ENCODE peak calls at places on chromosomes 12 and 14, in eight cellular contexts. F, P, Z, M, Y, I, S and B are unnamed samples.

GRCh38 chr14:54908230-54908629 is 5.6 kb upstream of the GCH1 start:
- DNase-seq in S (no peak), F (no peak), Z (no peak), Y (no peak), P (no peak), I (no peak), M (no peak), B (no peak)

GRCh38 chr12:66119229-66119869 is 11.2 kb downstream of the LLPH start:
- DNase-seq in S (no peak), Z (no peak), P (peak), F (no peak), Y (no peak), M (no peak), I (no peak), B (no peak)

GRCh38 chr14:71961972-71962371 is 29.7 kb downstream of the RGS6 start:
- DNase-seq in S (no peak), Y (no peak), I (no peak), F (no peak), P (no peak), M (no peak), Z (no peak), B (no peak)

GRCh38 chr14:91755560-91755959 is 23.7 kb upstream of the CATSPERB start:
- DNase-seq in Y (peak), P (peak), S (no peak), I (no peak), M (peak), Z (no peak), F (no peak), B (peak)

GRCh38 chr12:116187158-116187511 is 90.4 kb downstream of the MED13L start:
- DNase-seq in P (no peak), F (no peak), Y (no peak), M (no peak), S (no peak), Z (no peak), I (no peak), B (no peak)

GRCh38 chr12:9052610-9053009 is 63.1 kb downstream of the A2M start:
- DNase-seq in M (no peak), I (no peak), F (no peak), Z (no peak), Y (no peak), S (no peak), P (peak), B (no peak)

GRCh38 chr14:68020999-68021663 is 201.6 kb downstream of the RAD51B start:
- DNase-seq in Y (no peak), S (no peak), I (no peak), M (no peak), P (no peak), Z (no peak), F (no peak), B (no peak)

GRCh38 chr14:87231336-87232026 is 761.5 kb downstream of the GALC start:
- DNase-seq in Z (no peak), I (no peak), F (no peak), Y (peak), S (no peak), P (no peak), M (no peak), B (no peak)

GRCh38 chr12:2523881-2524561 is 270.7 kb upstream of the FKBP4 start:
- DNase-seq in I (no peak), Y (no peak), P (no peak), F (no peak), Z (no peak), S (no peak), M (no peak), B (no peak)

GRCh38 chr12:15151141-15152091 is 69.8 kb downstream of the RERG start:
- DNase-seq in S (peak), F (peak), M (peak), Z (no peak), P (no peak), Y (no peak), I (peak), B (no peak)

GRCh38 chr12:54879132-54879531 is 24.8 kb downstream of the MUCL1 start:
- DNase-seq in I (no peak), P (peak), Y (no peak), Z (no peak), S (no peak), M (no peak), F (no peak), B (no peak)

GRCh38 chr12:106080111-106080732 is 58.5 kb downstream of the NUAK1 start:
- DNase-seq in I (no peak), F (peak), S (peak), Z (no peak), P (peak), Y (peak), M (no peak), B (no peak)

GRCh38 chr14:38761033-38761432 is 342.0 kb downstream of the SEC23A start:
- DNase-seq in I (no peak), P (no peak), F (no peak), M (no peak), Y (no peak), S (no peak), Z (no peak), B (no peak)

GRCh38 chr12:88546851-88547250 is 33.4 kb downstream of the KITLG start:
- DNase-seq in Y (peak), F (no peak), S (no peak), M (no peak), I (no peak), P (peak), Z (no peak), B (no peak)

GRCh38 chr14:55301722-55302121 is 30.5 kb downstream of the FBXO34 start:
- DNase-seq in I (no peak), M (no peak), F (no peak), Z (no peak), P (peak), Y (peak), S (no peak), B (no peak)

GRCh38 chr14:87108726-87109125 is 884.3 kb downstream of the GALC start:
- DNase-seq in M (no peak), I (no peak), F (no peak), S (no peak), P (peak), Y (peak), Z (no peak), B (no peak)

GRCh38 chr12:1281683-1282366 is 290.8 kb downstream of the ERC1 start:
- DNase-seq in F (peak), M (no peak), P (peak), Z (no peak), Y (peak), S (no peak), I (peak), B (no peak)
- H3K4me3 ChIP-seq in F (no peak), M (no peak), P (no peak), Z (no peak), Y (no peak), S (no peak), I (no peak), B (no peak)

DNA sequence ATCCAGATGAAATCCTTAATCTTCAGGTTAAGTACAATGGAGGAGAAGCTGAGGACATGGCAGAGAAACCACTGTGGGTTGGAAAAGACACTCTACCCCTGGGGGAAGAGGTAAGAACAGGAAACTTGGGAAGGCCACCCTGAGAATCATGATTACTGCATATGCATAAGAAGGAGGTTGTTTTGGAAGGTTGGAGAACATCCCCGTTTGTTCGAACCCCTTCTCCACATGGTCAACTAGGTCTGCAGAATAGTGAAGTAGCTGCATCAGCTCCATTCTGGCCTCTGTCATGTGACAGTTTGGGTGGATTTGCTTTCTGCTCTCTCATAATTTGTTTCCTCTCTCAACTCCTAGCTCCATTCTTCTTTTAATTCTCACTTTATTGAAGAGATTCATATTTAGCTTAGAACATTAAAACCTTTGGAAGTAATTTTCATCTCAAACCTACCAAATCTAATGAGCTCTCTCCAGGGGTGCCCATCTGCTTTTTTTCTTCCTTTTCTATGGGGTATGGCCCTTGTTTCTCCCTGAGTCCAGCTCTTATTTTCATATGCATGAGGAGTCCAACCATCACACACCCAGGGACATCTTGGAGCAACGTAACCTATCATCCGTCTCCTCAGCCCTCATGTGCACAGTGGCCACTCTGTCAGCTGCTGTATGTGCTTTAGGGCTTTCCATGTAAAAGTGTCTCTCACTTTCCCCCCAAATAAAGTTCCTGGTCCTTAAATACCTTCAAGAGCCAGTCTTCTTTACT is 820.3 kb downstream of the TMEM121 start:
- DNase-seq in I (no peak), S (no peak), M (no peak), Z (no peak), F (no peak), P (no peak), Y (no peak), B (no peak)
- TF ChIP-seq CTCF in I (no peak), S (no peak), M (no peak), Z (no peak), F (no peak), P (no peak), Y (no peak), B (no peak)

DNA sequence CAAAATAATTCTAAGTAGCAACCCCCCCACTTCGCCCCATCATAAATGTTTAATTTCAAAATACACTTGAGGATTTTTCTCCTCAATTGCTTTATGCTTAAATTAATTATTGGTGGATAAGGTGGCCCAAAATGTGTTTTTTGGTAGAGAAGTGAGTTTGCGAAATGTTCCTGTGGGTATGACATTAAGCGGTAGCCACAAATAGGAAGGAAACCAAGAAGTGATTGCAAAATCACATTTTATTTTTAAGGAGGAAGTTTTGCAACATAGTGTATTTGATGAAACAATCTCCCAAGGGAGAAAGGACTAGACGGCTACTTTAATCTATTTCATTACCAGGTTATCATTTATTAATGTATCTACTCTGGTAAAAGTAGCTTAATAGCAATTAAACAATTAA is 25.5 kb downstream of the SLC25A3 start:
- DNase-seq in I (no peak), Z (no peak), M (no peak), F (no peak), Y (no peak), S (no peak), P (peak), B (no peak)
- H3K4me3 ChIP-seq in I (no peak), Z (no peak), M (no peak), F (no peak), Y (no peak), S (no peak), P (no peak), B (no peak)

GRCh38 chr12:6059860-6060565 is 64.5 kb downstream of the VWF start:
- DNase-seq in M (no peak), I (no peak), P (no peak), F (no peak), Y (no peak), Z (no peak), S (no peak), B (no peak)

GRCh38 chr12:6059221-6059620 is 65.2 kb downstream of the VWF start:
- DNase-seq in Z (no peak), M (no peak), P (no peak), I (no peak), F (no peak), S (no peak), Y (no peak), B (no peak)

GRCh38 chr12:6058481-6059161 is 65.8 kb downstream of the VWF start:
- DNase-seq in F (no peak), Y (no peak), I (no peak), Z (no peak), P (no peak), M (no peak), S (no peak), B (no peak)

GRCh38 chr12:6056406-6057211 is 67.9 kb downstream of the VWF start:
- DNase-seq in I (no peak), Y (no peak), Z (no peak), P (no peak), M (peak), S (no peak), F (no peak), B (no peak)

DNA sequence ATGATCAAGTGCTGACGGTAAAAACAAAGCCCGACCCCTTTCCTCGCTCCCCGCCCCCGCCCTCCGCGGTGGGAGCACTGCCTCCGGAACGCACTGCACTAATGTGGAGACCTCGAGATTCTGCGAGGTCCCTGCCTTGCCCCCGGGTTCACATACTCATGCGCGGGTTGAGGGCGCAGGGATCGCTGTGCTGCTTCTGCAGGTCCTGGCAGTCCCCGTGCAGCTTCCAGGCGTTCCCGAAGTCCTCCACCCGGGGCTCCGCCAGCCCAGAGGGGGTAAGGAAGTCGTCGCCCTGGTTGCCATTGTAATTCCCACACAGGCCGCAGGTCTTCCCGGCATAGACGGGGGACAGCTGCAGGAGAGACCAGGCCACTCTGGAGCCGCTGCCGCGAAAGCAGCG is 66.8 kb downstream of the VWF start:
- DNase-seq in F (no peak), M (no peak), I (no peak), Z (no peak), P (no peak), S (no peak), Y (no peak), B (no peak)
- TF ChIP-seq CTCF in F (no peak), M (no peak), I (no peak), Z (no peak), P (no peak), S (no peak), Y (no peak), B (no peak)

GRCh38 chr12:47832263-47832933 is 12.7 kb upstream of the HDAC7 start:
- DNase-seq in Z (no peak), P (no peak), I (no peak), S (no peak), F (no peak), Y (no peak), M (no peak), B (no peak)

GRCh38 chr12:47828008-47828966 is 8.6 kb upstream of the HDAC7 start:
- DNase-seq in I (no peak), P (no peak), S (no peak), M (no peak), F (no peak), Z (no peak), Y (no peak), B (no peak)

GRCh38 chr12:47825239-47825639 is 5.5 kb upstream of the HDAC7 start:
- DNase-seq in M (no peak), P (no peak), I (peak), Y (no peak), S (no peak), Z (peak), F (peak), B (no peak)

GRCh38 chr12:47829584-47829983 is 9.9 kb upstream of the HDAC7 start:
- DNase-seq in F (no peak), Z (no peak), P (no peak), S (no peak), I (no peak), Y (no peak), M (no peak), B (no peak)

GRCh38 chr12:47828967-47829482 is 9.3 kb upstream of the HDAC7 start:
- DNase-seq in S (peak), Y (no peak), I (peak), Z (peak), M (peak), P (peak), F (peak), B (no peak)
- H3K4me3 ChIP-seq in S (no peak), Y (no peak), I (no peak), Z (no peak), M (peak), P (peak), F (no peak), B (no peak)

GRCh38 chr12:41368006-41368405 is 179.9 kb downstream of the PDZRN4 start:
- DNase-seq in F (no peak), I (no peak), Z (no peak), P (peak), Y (no peak), M (peak), S (no peak), B (no peak)
- TF ChIP-seq CTCF in F (no peak), I (no peak), Z (peak), P (peak), Y (peak), M (peak), S (no peak), B (peak)

GRCh38 chr12:97276621-97277020 is 186.0 kb upstream of the RMST start:
- DNase-seq in M (no peak), I (no peak), P (no peak), F (no peak), S (no peak), Z (no peak), Y (no peak), B (no peak)

GRCh38 chr12:97277030-97277429 is 185.6 kb upstream of the RMST start:
- DNase-seq in Y (no peak), P (no peak), I (no peak), M (no peak), S (no peak), F (no peak), Z (no peak), B (no peak)

GRCh38 chr12:97275261-97276197 is 187.1 kb upstream of the RMST start:
- DNase-seq in I (no peak), P (no peak), S (no peak), Y (no peak), M (no peak), Z (no peak), F (peak), B (no peak)

GRCh38 chr12:97272471-97272870 is 190.1 kb upstream of the RMST start:
- DNase-seq in S (no peak), I (no peak), P (no peak), Z (no peak), Y (no peak), M (no peak), F (no peak), B (no peak)

GRCh38 chr12:97276198-97276580 is 186.4 kb upstream of the RMST start:
- DNase-seq in F (peak), I (no peak), S (no peak), Y (no peak), M (no peak), P (no peak), Z (no peak), B (no peak)
- H3K4me3 ChIP-seq in F (no peak), I (no peak), S (no peak), Y (no peak), M (no peak), P (no peak), Z (no peak), B (no peak)

GRCh38 chr12:3534511-3534910 is 43.5 kb downstream of the PRMT8 start:
- DNase-seq in S (no peak), I (no peak), P (no peak), Y (no peak), F (no peak), M (no peak), Z (no peak), B (no peak)

GRCh38 chr12:3535431-3535841 is 44.4 kb downstream of the PRMT8 start:
- DNase-seq in M (no peak), I (no peak), Z (no peak), P (no peak), Y (no peak), S (no peak), F (no peak), B (no peak)

GRCh38 chr12:3532931-3533702 is 42.1 kb downstream of the PRMT8 start:
- DNase-seq in F (no peak), I (no peak), S (no peak), P (no peak), M (no peak), Z (no peak), Y (no peak), B (no peak)

GRCh38 chr12:3531496-3531895 is 40.5 kb downstream of the PRMT8 start:
- DNase-seq in F (peak), S (no peak), I (no peak), Z (no peak), P (no peak), Y (no peak), M (no peak), B (no peak)

DNA sequence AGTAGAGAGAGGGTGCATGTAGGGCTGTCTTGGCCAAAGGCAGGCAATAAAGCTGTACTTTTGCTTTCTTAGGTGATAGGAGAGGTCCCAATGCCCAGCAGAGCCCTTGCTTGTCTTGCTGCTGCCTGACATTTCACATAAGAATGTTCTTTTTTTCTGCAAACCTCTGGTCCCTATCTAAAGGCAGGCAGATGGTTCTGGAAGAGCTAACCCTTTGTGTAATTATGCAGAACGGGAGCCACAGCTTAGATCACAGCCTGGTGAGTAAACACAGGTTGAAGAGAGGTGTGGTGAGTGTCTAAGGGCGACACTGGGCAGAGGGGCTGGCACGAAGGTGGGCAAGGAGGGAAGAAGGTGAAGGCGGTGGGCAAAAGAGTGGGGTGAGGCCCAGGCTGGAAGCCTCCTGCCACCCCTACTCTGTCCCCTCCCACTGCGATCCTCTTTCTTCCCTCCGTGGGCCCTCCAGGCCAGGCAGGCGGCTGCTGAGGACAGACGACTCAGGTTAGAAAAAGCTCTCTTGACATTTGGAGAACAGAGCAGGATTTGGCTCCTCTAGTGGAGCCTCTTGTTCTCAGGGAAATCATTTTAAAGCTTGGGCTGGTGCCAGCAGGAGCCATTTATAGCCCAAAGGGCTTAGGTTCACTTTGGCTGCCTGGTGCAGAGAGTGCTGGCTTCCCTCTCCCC is 42.8 kb downstream of the PRMT8 start:
- DNase-seq in F (peak), I (peak), Z (no peak), Y (no peak), P (no peak), M (no peak), S (no peak), B (peak)
- TF ChIP-seq CTCF in F (no peak), I (no peak), Z (no peak), Y (no peak), P (no peak), M (no peak), S (no peak), B (peak)